ENCODE peak calls at places on chromosomes 7 and 10, in seven cellular contexts. E, O, Q, L, H, D and G are unnamed samples.
A peak's percentile ranks its signal among the peaks of the same experiment; 100 is the strongest.

GRCh38 chr10:46530249-46531186 is 25.9 kb downstream of the GPRIN2 start:
- DNase-seq in Q (no peak), O (no peak), L (no peak), E (no peak), D (no peak), H (no peak), G (peak; percentile 49)

GRCh38 chr7:78760620-78761355 is 692.7 kb downstream of the MAGI2 start:
- DNase-seq in D (no peak), H (no peak), Q (no peak), L (no peak), E (no peak), O (no peak), G (no peak)

GRCh38 chr7:15556706-15557105 is 5.1 kb downstream of the AGMO start:
- DNase-seq in D (no peak), L (no peak), O (no peak), E (no peak), H (no peak), Q (no peak), G (no peak)

GRCh38 chr10:105354010-105354409 is 712.9 kb downstream of the SORCS3 start:
- DNase-seq in H (no peak), Q (no peak), L (no peak), E (no peak), D (no peak), O (no peak), G (no peak)

GRCh38 chr7:10934292-10934691 is 39.4 kb upstream of the PHF14 start:
- DNase-seq in L (no peak), H (no peak), D (no peak), E (no peak), Q (no peak), O (no peak), G (no peak)

GRCh38 chr10:124722812-124723783 is 21.1 kb downstream of the FAM53B start:
- DNase-seq in H (no peak), D (no peak), O (no peak), E (no peak), Q (peak; percentile 94), L (no peak), G (peak; percentile 63)

GRCh38 chr10:50437248-50437647 is 185.9 kb upstream of the ASAH2 start:
- DNase-seq in E (no peak), H (no peak), O (no peak), L (no peak), D (no peak), Q (no peak), G (no peak)

GRCh38 chr7:134298902-134299683 is 17.6 kb downstream of the SLC35B4 start:
- DNase-seq in Q (no peak), D (peak; percentile 5), O (no peak), H (no peak), L (no peak), E (peak; percentile 13), G (no peak)

GRCh38 chr7:109868215-109868614 is 1222.7 kb upstream of the LRRN3 start:
- DNase-seq in D (no peak), O (no peak), E (peak; percentile 39), L (no peak), H (no peak), Q (no peak), G (no peak)

GRCh38 chr7:134440067-134440466 is 18.8 kb downstream of the AKR1B1 start:
- DNase-seq in O (no peak), L (no peak), H (no peak), E (no peak), D (no peak), Q (no peak), G (no peak)

GRCh38 chr7:150346922-150347321 is 5.5 kb upstream of the RARRES2 start:
- DNase-seq in Q (no peak), D (no peak), E (no peak), H (no peak), L (no peak), O (no peak), G (no peak)

GRCh38 chr10:123797813-123798212 is 93.8 kb downstream of the CPXM2 start:
- DNase-seq in H (no peak), E (no peak), O (no peak), D (no peak), L (no peak), Q (no peak), G (no peak)

GRCh38 chr10:122172311-122173008 is 98.6 kb upstream of the BTBD16 start:
- DNase-seq in L (no peak), H (no peak), O (no peak), D (peak; percentile 33), E (no peak), Q (no peak), G (no peak)

GRCh38 chr7:96314402-96315108 is 7.3 kb downstream of the SLC25A13 start:
- DNase-seq in D (peak; percentile 66), Q (no peak), E (no peak), H (no peak), O (no peak), L (no peak), G (no peak)

GRCh38 chr7:54846272-54846671 is 87.3 kb upstream of the SEC61G start:
- DNase-seq in O (no peak), D (no peak), H (no peak), L (no peak), E (no peak), Q (no peak), G (no peak)

GRCh38 chr7:100642534-100642907 is 1.2 kb upstream of the TFR2 start:
- DNase-seq in Q (peak; percentile 73), D (no peak), H (no peak), E (peak; percentile 85), O (no peak), L (no peak), G (no peak)

GRCh38 chr10:133124357-133125211 is 35.4 kb upstream of the KNDC1 start:
- DNase-seq in Q (no peak), E (no peak), L (no peak), H (no peak), O (peak; percentile 71), D (no peak), G (peak; percentile 56)

GRCh38 chr10:112491144-112491543 is 44.1 kb downstream of the VTI1A start:
- DNase-seq in L (peak; percentile 60), H (no peak), O (no peak), E (no peak), Q (no peak), D (no peak), G (no peak)

GRCh38 chr10:42936580-42936979 is 140.3 kb upstream of the RET start:
- DNase-seq in H (no peak), E (no peak), D (no peak), L (no peak), O (peak; percentile 20), Q (no peak), G (no peak)

GRCh38 chr10:11020026-11020820 is 2.6 kb downstream of the CELF2 start:
- DNase-seq in O (no peak), H (no peak), D (no peak), L (no peak), Q (no peak), E (no peak), G (no peak)

GRCh38 chr7:80929619-80930018 is 10.8 kb upstream of the SEMA3C start:
- DNase-seq in L (no peak), O (no peak), D (no peak), Q (no peak), H (no peak), E (no peak), G (no peak)

GRCh38 chr10:120077707-120078492 is 185.4 kb downstream of the SEC23IP start:
- DNase-seq in E (no peak), Q (peak; percentile 33), H (no peak), D (peak; percentile 65), L (no peak), O (no peak), G (no peak)

GRCh38 chr7:102009628-102010027 is 192.2 kb downstream of the CUX1 start:
- DNase-seq in Q (no peak), L (no peak), O (no peak), D (peak; percentile 51), E (no peak), H (no peak), G (peak; percentile 55)

GRCh38 chr10:112221545-112221944 is 38.0 kb upstream of the GPAM start:
- DNase-seq in O (no peak), H (no peak), D (no peak), Q (no peak), L (no peak), E (no peak), G (no peak)

GRCh38 chr10:2746638-2747037 is 320.7 kb upstream of the PFKP start:
- DNase-seq in O (no peak), L (no peak), H (no peak), D (no peak), Q (no peak), E (no peak), G (no peak)

GRCh38 chr10:29585488-29585976 is 49.2 kb downstream of the SVIL start:
- DNase-seq in H (no peak), Q (no peak), O (no peak), E (peak; percentile 45), L (no peak), D (peak; percentile 67), G (no peak)

GRCh38 chr7:130888468-130888867 is 154.5 kb upstream of the KLF14 start:
- DNase-seq in O (peak; percentile 50), Q (no peak), D (no peak), L (no peak), H (no peak), E (no peak), G (no peak)

GRCh38 chr7:138584283-138584682 is 116.9 kb downstream of the SVOPL start:
- DNase-seq in O (no peak), D (no peak), L (no peak), E (no peak), Q (no peak), H (no peak), G (no peak)

GRCh38 chr7:6056616-6057015 is 25.4 kb downstream of the ANKRD61 start:
- DNase-seq in H (no peak), E (no peak), D (no peak), Q (no peak), L (no peak), O (no peak), G (no peak)

GRCh38 chr10:14271621-14272020 is 59.1 kb downstream of the FRMD4A start:
- DNase-seq in H (no peak), E (no peak), D (no peak), Q (no peak), L (no peak), O (no peak), G (no peak)